ENCODE peak calls at places on chromosomes 6 and 20, in four cellular contexts. Z is fibroblast of lung, L is AG04450, O is breast epithelium. A is an unnamed sample.

GRCh38 chr6:63787021-63787420 is 151.4 kb downstream of the PHF3 start:
- DNase-seq in Z (no peak), L (no peak), O (no peak), A (no peak)

GRCh38 chr20:19683168-19683567 is 74.9 kb upstream of the RIN2 start:
- DNase-seq in Z (no peak), L (no peak), O (no peak), A (no peak)

GRCh38 chr6:121620002-121620740 is 184.7 kb downstream of the GJA1 start:
- DNase-seq in Z (no peak), L (no peak), O (no peak), A (no peak)

GRCh38 chr6:139608872-139609271 is 234.4 kb upstream of the CITED2 start:
- DNase-seq in Z (peak), L (no peak), O (no peak), A (no peak)

GRCh38 chr6:2630891-2631458 is 119.7 kb downstream of the MYLK4 start:
- DNase-seq in Z (peak), L (peak), O (no peak), A (peak)

GRCh38 chr20:2578430-2579192 is 42.2 kb downstream of the TMC2 start:
- DNase-seq in Z (no peak), L (no peak), O (no peak), A (no peak)

GRCh38 chr20:17863577-17864292 is 104.9 kb downstream of the SNX5 start:
- DNase-seq in Z (peak), L (no peak), O (no peak), A (no peak)

GRCh38 chr6:131948692-131949614 is 2.2 kb downstream of the CCN2 start:
- DNase-seq in Z (peak), L (peak), O (no peak), A (peak)

GRCh38 chr6:163711071-163711470 is 296.6 kb downstream of the QKI start:
- DNase-seq in Z (no peak), L (no peak), O (no peak), A (no peak)

GRCh38 chr6:6105472-6106036 is 98.8 kb upstream of the NRN1 start:
- DNase-seq in Z (no peak), L (no peak), O (no peak), A (no peak)

GRCh38 chr6:22333802-22334201 is 37.0 kb upstream of the PRL start:
- DNase-seq in Z (peak), L (peak), O (no peak), A (peak)

GRCh38 chr20:62824476-62825287 is 7.8 kb downstream of the COL9A3 start:
- DNase-seq in Z (peak), L (no peak), O (no peak), A (no peak)

GRCh38 chr6:46453756-46454316 is 37.4 kb downstream of the RCAN2 start:
- DNase-seq in Z (peak), L (no peak), O (no peak), A (no peak)

GRCh38 chr6:169785566-169785965 is 34.1 kb downstream of the ERMARD start:
- DNase-seq in Z (no peak), L (no peak), O (no peak), A (no peak)

GRCh38 chr20:872855-873520 is 39.5 kb downstream of the FAM110A start:
- DNase-seq in Z (no peak), L (no peak), O (no peak), A (no peak)

GRCh38 chr6:73024598-73024997 is 200.7 kb downstream of the KHDC1L start:
- DNase-seq in Z (peak), L (no peak), O (no peak), A (no peak)

GRCh38 chr6:157490870-157491269 is 109.9 kb downstream of the ZDHHC14 start:
- DNase-seq in Z (no peak), L (no peak), O (no peak), A (no peak)

GRCh38 chr6:69784595-69785377 is 12.0 kb downstream of the LMBRD1 start:
- DNase-seq in Z (no peak), L (no peak), O (no peak), A (no peak)

GRCh38 chr20:48626226-48626937 is 201.4 kb downstream of the PREX1 start:
- DNase-seq in Z (no peak), L (no peak), O (no peak), A (no peak)

GRCh38 chr6:85390775-85391174 is 59.1 kb upstream of the NT5E start:
- DNase-seq in Z (peak), L (no peak), O (no peak), A (no peak)

GRCh38 chr6:1378224-1379025 is 11.0 kb upstream of the FOXF2 start:
- DNase-seq in Z (no peak), L (no peak), O (no peak), A (no peak)

GRCh38 chr20:60345106-60345505 is 386.9 kb downstream of the CDH26 start:
- DNase-seq in Z (no peak), L (no peak), O (no peak), A (no peak)

GRCh38 chr20:13286600-13286999 is 65.5 kb downstream of the ISM1 start:
- DNase-seq in Z (no peak), L (no peak), O (peak), A (no peak)

GRCh38 chr6:127343753-127344659 is 597 bp upstream of the ECHDC1 start:
- DNase-seq in Z (peak), L (peak), O (no peak), A (peak)

GRCh38 chr6:78598966-78599365 is 268.4 kb upstream of the IRAK1BP1 start:
- DNase-seq in Z (peak), L (peak), O (no peak), A (peak)

GRCh38 chr20:60104980-60105379 is 146.8 kb downstream of the CDH26 start:
- DNase-seq in Z (no peak), L (no peak), O (no peak), A (no peak)

GRCh38 chr6:120157873-120158272 is 808.3 kb upstream of the MAN1A1 start:
- DNase-seq in Z (no peak), L (no peak), O (no peak), A (no peak)

GRCh38 chr20:38685853-38686473 is 38.3 kb upstream of the SLC32A1 start:
- DNase-seq in Z (peak), L (peak), O (no peak), A (peak)

GRCh38 chr6:145875496-145876244 is 61.1 kb upstream of the FBXO30 start:
- DNase-seq in Z (peak), L (no peak), O (no peak), A (no peak)

GRCh38 chr6:105688573-105688972 is 285.7 kb upstream of the PREP start:
- DNase-seq in Z (no peak), L (no peak), O (no peak), A (no peak)

GRCh38 chr6:159844737-159845645 is 44.9 kb downstream of the PNLDC1 start:
- DNase-seq in Z (no peak), L (no peak), O (no peak), A (no peak)

GRCh38 chr6:150806790-150807189 is 58.7 kb upstream of the MTHFD1L start:
- DNase-seq in Z (no peak), L (no peak), O (no peak), A (no peak)

GRCh38 chr20:30816182-30816645 is 441.2 kb upstream of the DEFB115 start:
- DNase-seq in Z (no peak), L (no peak), O (no peak), A (no peak)

GRCh38 chr6:11744753-11745152 is 33.9 kb downstream of the ADTRP start:
- DNase-seq in Z (peak), L (peak), O (no peak), A (peak)

GRCh38 chr6:105748737-105749161 is 337.4 kb upstream of the PRDM1 start:
- DNase-seq in Z (peak), L (peak), O (no peak), A (peak)

GRCh38 chr6:130969807-130970491 is 93.1 kb downstream of the EPB41L2 start:
- DNase-seq in Z (no peak), L (no peak), O (no peak), A (peak)

GRCh38 chr6:47146426-47147174 is 104.5 kb upstream of the ADGRF1 start:
- DNase-seq in Z (peak), L (no peak), O (no peak), A (no peak)

DNA sequence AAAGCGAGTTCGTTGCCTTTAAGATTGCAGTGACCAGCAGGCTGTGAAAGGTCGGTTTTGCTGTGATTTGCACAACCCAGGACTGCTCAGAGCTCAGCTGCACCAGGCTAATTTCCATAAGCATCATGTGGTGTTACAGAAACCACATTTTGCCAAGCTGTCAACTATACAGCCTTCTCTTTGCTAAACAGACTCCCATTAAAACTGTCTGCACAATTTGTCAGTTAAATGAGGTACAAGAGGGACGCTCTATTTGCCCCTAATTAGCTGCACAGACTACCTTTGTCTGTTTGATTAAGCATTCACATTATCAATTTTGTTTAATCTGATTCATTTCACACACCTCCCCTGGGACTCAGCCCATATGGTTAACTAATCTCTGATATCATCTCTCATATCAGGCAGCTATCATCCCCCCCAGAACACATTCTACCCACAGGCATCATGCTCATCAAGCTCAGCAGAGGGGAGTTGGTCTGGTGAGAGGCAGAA is 62.1 kb downstream of the OLIG3 start:
- DNase-seq in Z (no peak), L (no peak), O (no peak), A (no peak)
- H3K27ac ChIP-seq in Z (no peak), L (no peak), O (no peak), A (no peak)

GRCh38 chr20:21710863-21711431 is 5.5 kb downstream of the PAX1 start:
- DNase-seq in Z (no peak), L (no peak), O (no peak), A (no peak)
- TF ChIP-seq CTCF in Z (no peak), L (no peak), O (no peak), A (no peak)

GRCh38 chr20:5180421-5180820 is 53.6 kb downstream of the CDS2 start:
- DNase-seq in Z (no peak), L (no peak), O (no peak), A (no peak)

GRCh38 chr20:5180933-5181332 is 54.1 kb downstream of the CDS2 start:
- DNase-seq in Z (no peak), L (no peak), O (no peak), A (no peak)

GRCh38 chr20:5178046-5178445 is 51.2 kb downstream of the CDS2 start:
- DNase-seq in Z (no peak), L (no peak), O (no peak), A (no peak)

GRCh38 chr20:5173763-5174162 is 47.0 kb downstream of the CDS2 start:
- DNase-seq in Z (no peak), L (no peak), O (no peak), A (no peak)

DNA sequence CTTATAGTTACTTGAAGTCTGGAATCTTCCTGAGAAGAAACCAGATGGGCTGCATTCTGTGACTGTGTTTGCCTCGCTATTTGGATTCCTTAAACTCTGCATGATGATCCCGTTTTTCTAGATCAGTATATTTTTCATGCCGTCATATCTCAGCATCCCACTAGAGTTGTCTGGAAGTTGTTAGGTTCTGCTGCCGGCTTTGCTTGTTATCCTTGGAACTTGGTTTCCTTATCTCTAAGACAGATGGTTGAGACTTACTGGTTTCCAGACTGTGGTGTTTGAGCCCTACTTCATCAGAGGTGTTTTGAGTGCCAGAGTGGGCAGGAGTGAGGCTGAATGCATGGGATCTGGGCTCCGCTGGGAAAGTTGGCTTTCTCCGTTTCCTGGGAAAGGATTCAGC is 50.3 kb downstream of the CDS2 start:
- DNase-seq in Z (peak), L (no peak), O (no peak), A (no peak)
- H3K27ac ChIP-seq in Z (no peak), L (no peak), O (no peak), A (no peak)

DNA sequence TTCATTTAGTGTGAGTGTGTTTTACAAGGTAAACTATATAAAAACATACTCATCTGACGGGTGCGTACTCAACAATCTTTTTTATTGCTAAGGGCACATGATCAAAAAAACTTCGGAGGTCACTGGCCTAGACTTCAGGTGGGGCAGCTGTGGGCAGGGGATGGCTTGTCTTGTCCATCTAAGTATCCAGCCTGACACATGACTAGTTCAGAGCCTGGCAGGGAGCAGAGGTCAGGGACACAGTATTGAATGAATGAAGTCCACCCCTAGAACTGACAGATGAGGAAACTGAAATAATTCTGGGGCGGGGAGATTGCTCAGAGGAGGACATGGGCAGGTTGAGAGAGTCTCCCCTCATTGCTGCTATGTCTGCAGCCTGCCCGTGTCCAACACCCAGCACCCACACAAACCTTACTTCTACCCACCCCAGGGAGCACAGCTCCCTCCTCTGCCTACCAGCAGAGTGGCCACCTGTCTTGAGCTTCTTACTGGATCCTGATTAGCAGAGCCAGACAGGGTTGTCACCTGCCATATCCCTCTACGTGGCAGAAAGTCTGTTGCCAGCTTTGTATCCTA is 48.9 kb downstream of the MRPL14 start:
- DNase-seq in Z (no peak), L (no peak), O (no peak), A (no peak)
- TF ChIP-seq CTCF in Z (no peak), L (no peak), O (no peak), A (no peak)

GRCh38 chr6:23591761-23592160 is 534.3 kb upstream of the NRSN1 start:
- DNase-seq in Z (no peak), L (no peak), O (no peak), A (no peak)
- H3K27ac ChIP-seq in Z (no peak), L (no peak), O (no peak), A (no peak)

GRCh38 chr6:108531332-108531731 is 29.4 kb upstream of the FOXO3 start:
- DNase-seq in Z (no peak), L (no peak), O (no peak), A (no peak)
- TF ChIP-seq CTCF in Z (no peak), L (no peak), O (no peak), A (no peak)

DNA sequence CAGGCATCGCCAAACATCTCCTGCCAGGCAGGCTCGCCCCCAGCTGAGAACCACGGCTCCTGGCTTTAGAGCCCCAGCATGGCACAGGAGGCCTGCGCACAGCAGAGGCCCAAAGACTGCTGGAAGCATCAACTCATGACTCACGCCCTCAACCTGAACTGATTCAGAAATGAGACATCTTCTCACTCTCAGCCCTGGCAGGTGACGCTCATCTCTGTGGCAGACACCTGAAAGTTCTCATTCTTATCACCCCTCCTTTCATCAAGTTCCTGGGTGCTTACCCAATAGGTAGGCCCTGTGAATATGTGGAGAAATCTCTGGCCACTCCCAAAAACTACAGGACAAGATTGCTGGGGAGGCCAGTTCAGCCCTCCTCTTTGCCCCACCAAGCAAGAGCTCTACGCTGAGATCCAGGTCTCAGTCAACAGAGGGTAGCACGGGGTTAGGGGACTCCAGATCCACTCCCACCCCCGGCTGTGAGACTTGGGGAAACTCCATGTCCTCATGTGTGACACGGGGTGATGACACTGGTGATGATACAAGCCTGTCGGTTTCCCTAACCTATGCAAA is 11.3 kb downstream of the NFATC2 start:
- DNase-seq in Z (peak), L (no peak), O (no peak), A (no peak)
- H3K27ac ChIP-seq in Z (no peak), L (no peak), O (no peak), A (no peak)

DNA sequence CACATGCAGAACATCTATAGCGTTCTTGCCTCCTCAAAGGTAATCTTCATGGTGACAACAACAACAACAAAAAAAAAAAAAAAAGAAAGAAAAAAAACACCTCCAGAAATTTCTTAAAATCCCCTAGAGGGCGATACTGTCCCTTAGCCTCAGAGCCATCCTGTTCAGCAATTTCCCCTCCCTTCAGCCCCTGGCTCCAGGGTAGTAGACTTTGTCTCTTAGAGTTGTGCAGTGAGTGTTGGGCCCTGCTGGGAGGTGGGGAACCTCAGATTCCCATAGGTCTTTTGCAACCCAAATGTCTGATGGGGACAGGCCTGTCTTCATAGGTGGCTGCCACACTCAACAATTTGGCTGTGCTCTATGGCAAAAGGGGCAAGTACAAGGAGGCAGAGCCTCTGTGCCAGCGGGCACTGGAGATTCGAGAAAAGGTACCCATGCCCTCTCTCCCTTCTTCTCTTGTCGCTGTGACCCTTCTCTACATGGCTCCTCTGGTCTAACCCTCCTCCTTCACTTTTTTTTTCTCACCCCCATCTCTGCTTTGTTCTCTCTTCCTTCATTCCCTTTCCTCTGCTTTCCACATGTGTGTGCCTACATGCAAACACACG is 6.0 kb upstream of the PTK7 start:
- DNase-seq in Z (peak), L (no peak), O (no peak), A (no peak)
- TF ChIP-seq CTCF in Z (peak), L (peak), O (peak), A (peak)

DNA sequence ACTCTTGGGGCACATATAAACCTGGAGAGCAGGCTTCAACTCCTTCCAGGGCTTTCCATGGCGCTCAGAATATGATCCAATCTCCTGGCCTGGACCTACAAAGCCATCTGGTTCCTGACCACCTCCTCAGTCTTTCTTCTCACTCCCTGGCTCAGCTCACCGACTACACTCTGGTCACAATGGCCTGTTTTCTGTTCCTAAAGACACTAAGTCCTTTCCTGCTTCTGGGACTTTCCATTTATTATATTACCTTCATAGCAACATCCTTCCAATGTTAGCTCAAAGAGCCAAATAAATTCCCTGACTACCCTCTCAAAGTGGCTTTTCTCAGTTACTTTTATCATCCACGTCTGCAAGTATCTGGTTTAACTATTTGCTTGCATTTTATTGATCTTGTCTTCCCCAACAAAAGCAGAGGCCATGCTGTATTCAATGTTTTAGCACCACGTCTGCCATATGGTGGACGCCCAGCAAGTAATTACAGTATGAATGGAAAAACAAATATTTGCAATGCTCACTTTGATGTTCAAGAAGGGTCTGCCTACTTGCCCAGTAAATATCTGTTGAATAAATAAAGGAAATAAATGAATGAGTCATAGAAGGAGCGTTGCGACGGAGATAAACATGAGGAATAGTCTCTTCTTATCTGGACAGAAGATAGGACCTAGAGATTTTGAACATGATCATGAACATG is 328.4 kb downstream of the ESR1 start:
- DNase-seq in Z (no peak), L (no peak), O (no peak), A (no peak)
- H3K27ac ChIP-seq in Z (no peak), L (no peak), O (no peak), A (no peak)

GRCh38 chr6:124978451-124979293 is 16.4 kb downstream of the RNF217 start:
- DNase-seq in Z (no peak), L (no peak), O (no peak), A (no peak)
- TF ChIP-seq CTCF in Z (no peak), L (no peak), O (no peak), A (no peak)

A was measured in brain microvascular endothelial cell.